ENCODE peak calls at places on chromosome 22, in four cellular contexts. One of them, this sample, is unnamed.

GRCh38 chr22:38881464-38881871 is 9.5 kb upstream of the CBX6 start:
- DNase-seq in lower lobe of right lung: no peak
- DNase-seq in naive thymus-derived CD4-positive, alpha-beta T cell: no peak
- DNase-seq in kidney: no peak
- DNase-seq in this sample: no peak

GRCh38 chr22:21714059-21714770 is 21.4 kb downstream of the YPEL1 start:
- DNase-seq in lower lobe of right lung: no peak
- DNase-seq in naive thymus-derived CD4-positive, alpha-beta T cell: no peak
- DNase-seq in kidney: no peak
- DNase-seq in this sample: no peak

GRCh38 chr22:25352294-25352680 is 132.8 kb downstream of the CRYBB2 start:
- DNase-seq in lower lobe of right lung: no peak
- DNase-seq in naive thymus-derived CD4-positive, alpha-beta T cell: no peak
- DNase-seq in kidney: no peak
- DNase-seq in this sample: no peak

GRCh38 chr22:42500164-42500835 is 19.3 kb downstream of the RRP7A start:
- DNase-seq in lower lobe of right lung: peak
- DNase-seq in naive thymus-derived CD4-positive, alpha-beta T cell: peak
- DNase-seq in kidney: peak
- DNase-seq in this sample: peak

GRCh38 chr22:32324505-32325415 is 32.9 kb upstream of the RFPL3 start:
- DNase-seq in lower lobe of right lung: no peak
- DNase-seq in naive thymus-derived CD4-positive, alpha-beta T cell: no peak
- DNase-seq in kidney: peak
- DNase-seq in this sample: no peak

GRCh38 chr22:30078320-30079311 is 1.6 kb upstream of the HORMAD2 start:
- DNase-seq in lower lobe of right lung: peak
- DNase-seq in naive thymus-derived CD4-positive, alpha-beta T cell: no peak
- DNase-seq in kidney: no peak
- DNase-seq in this sample: no peak

GRCh38 chr22:33194529-33194928 is 136.3 kb upstream of the SYN3 start:
- DNase-seq in lower lobe of right lung: no peak
- DNase-seq in naive thymus-derived CD4-positive, alpha-beta T cell: no peak
- DNase-seq in kidney: no peak
- DNase-seq in this sample: no peak

GRCh38 chr22:33024626-33025025 is 33.6 kb downstream of the SYN3 start:
- DNase-seq in lower lobe of right lung: no peak
- DNase-seq in naive thymus-derived CD4-positive, alpha-beta T cell: no peak
- DNase-seq in kidney: no peak
- DNase-seq in this sample: no peak

GRCh38 chr22:49134076-49134475 is 693.6 kb downstream of the BRD1 start:
- DNase-seq in lower lobe of right lung: no peak
- DNase-seq in naive thymus-derived CD4-positive, alpha-beta T cell: no peak
- DNase-seq in kidney: no peak
- DNase-seq in this sample: no peak

GRCh38 chr22:36472689-36473088 is 8.8 kb downstream of the TXN2 start:
- DNase-seq in lower lobe of right lung: no peak
- DNase-seq in naive thymus-derived CD4-positive, alpha-beta T cell: no peak
- DNase-seq in kidney: no peak
- DNase-seq in this sample: no peak

GRCh38 chr22:49961601-49962011 is 1.0 kb downstream of the PIM3 start:
- DNase-seq in lower lobe of right lung: peak
- DNase-seq in naive thymus-derived CD4-positive, alpha-beta T cell: no peak
- DNase-seq in kidney: peak
- DNase-seq in this sample: peak

GRCh38 chr22:32589007-32589406 is 114.4 kb downstream of the FBXO7 start:
- DNase-seq in lower lobe of right lung: no peak
- DNase-seq in naive thymus-derived CD4-positive, alpha-beta T cell: no peak
- DNase-seq in kidney: no peak
- DNase-seq in this sample: no peak

GRCh38 chr22:42188808-42189447 is 58.3 kb upstream of the CYP2D6 start:
- DNase-seq in lower lobe of right lung: no peak
- DNase-seq in naive thymus-derived CD4-positive, alpha-beta T cell: no peak
- DNase-seq in kidney: no peak
- DNase-seq in this sample: no peak

GRCh38 chr22:31818481-31819392 is 64.9 kb downstream of the DEPDC5 start:
- DNase-seq in lower lobe of right lung: no peak
- DNase-seq in naive thymus-derived CD4-positive, alpha-beta T cell: no peak
- DNase-seq in kidney: no peak
- DNase-seq in this sample: no peak

GRCh38 chr22:23608583-23608982 is 23.5 kb downstream of the DRICH1 start:
- DNase-seq in lower lobe of right lung: no peak
- DNase-seq in naive thymus-derived CD4-positive, alpha-beta T cell: no peak
- DNase-seq in kidney: no peak
- DNase-seq in this sample: no peak

GRCh38 chr22:32839776-32840571 is 38.5 kb downstream of the TIMP3 start:
- DNase-seq in lower lobe of right lung: no peak
- DNase-seq in naive thymus-derived CD4-positive, alpha-beta T cell: no peak
- DNase-seq in kidney: no peak
- DNase-seq in this sample: no peak

GRCh38 chr22:49322861-49323622 is 504.6 kb downstream of the BRD1 start:
- DNase-seq in lower lobe of right lung: peak
- DNase-seq in naive thymus-derived CD4-positive, alpha-beta T cell: no peak
- DNase-seq in kidney: peak
- DNase-seq in this sample: no peak

GRCh38 chr22:43217285-43218030 is 30.5 kb upstream of the TTLL12 start:
- DNase-seq in lower lobe of right lung: no peak
- DNase-seq in naive thymus-derived CD4-positive, alpha-beta T cell: no peak
- DNase-seq in kidney: no peak
- DNase-seq in this sample: peak

GRCh38 chr22:20203142-20204099 is 52.6 kb upstream of the CCDC188 start:
- DNase-seq in lower lobe of right lung: peak
- DNase-seq in naive thymus-derived CD4-positive, alpha-beta T cell: no peak
- DNase-seq in kidney: no peak
- DNase-seq in this sample: peak

GRCh38 chr22:20424937-20425587 is 12.6 kb downstream of the SCARF2 start:
- DNase-seq in lower lobe of right lung: no peak
- DNase-seq in naive thymus-derived CD4-positive, alpha-beta T cell: no peak
- DNase-seq in kidney: peak
- DNase-seq in this sample: no peak

GRCh38 chr22:21936151-21936778 is 16.4 kb downstream of the PPM1F start:
- DNase-seq in lower lobe of right lung: peak
- DNase-seq in naive thymus-derived CD4-positive, alpha-beta T cell: no peak
- DNase-seq in kidney: no peak
- DNase-seq in this sample: peak

GRCh38 chr22:43136255-43136654 is 6.9 kb downstream of the MCAT start:
- DNase-seq in lower lobe of right lung: no peak
- DNase-seq in naive thymus-derived CD4-positive, alpha-beta T cell: no peak
- DNase-seq in kidney: no peak
- DNase-seq in this sample: peak

GRCh38 chr22:35308480-35308945 is 8.8 kb downstream of the TOM1 start:
- DNase-seq in lower lobe of right lung: no peak
- DNase-seq in naive thymus-derived CD4-positive, alpha-beta T cell: no peak
- DNase-seq in kidney: no peak
- DNase-seq in this sample: no peak

GRCh38 chr22:50583294-50583865 is 731 bp upstream of the CHKB start:
- DNase-seq in lower lobe of right lung: peak
- DNase-seq in naive thymus-derived CD4-positive, alpha-beta T cell: no peak
- DNase-seq in kidney: no peak
- DNase-seq in this sample: no peak

GRCh38 chr22:20957691-20958440 is 9.2 kb upstream of the AIFM3 start:
- DNase-seq in lower lobe of right lung: peak
- DNase-seq in naive thymus-derived CD4-positive, alpha-beta T cell: no peak
- DNase-seq in kidney: peak
- DNase-seq in this sample: peak

GRCh38 chr22:31586137-31586920 is 75.7 kb downstream of the PISD start:
- DNase-seq in lower lobe of right lung: no peak
- DNase-seq in naive thymus-derived CD4-positive, alpha-beta T cell: no peak
- DNase-seq in kidney: no peak
- DNase-seq in this sample: no peak

GRCh38 chr22:50599816-50600454 is 658 bp upstream of the MAPK8IP2 start:
- DNase-seq in lower lobe of right lung: no peak
- DNase-seq in naive thymus-derived CD4-positive, alpha-beta T cell: peak
- DNase-seq in kidney: peak
- DNase-seq in this sample: peak

GRCh38 chr22:29633514-29634312 is 30.3 kb downstream of the NF2 start:
- DNase-seq in lower lobe of right lung: no peak
- DNase-seq in naive thymus-derived CD4-positive, alpha-beta T cell: no peak
- DNase-seq in kidney: no peak
- DNase-seq in this sample: no peak

GRCh38 chr22:24834845-24835570 is 29.0 kb downstream of the SGSM1 start:
- DNase-seq in lower lobe of right lung: no peak
- DNase-seq in naive thymus-derived CD4-positive, alpha-beta T cell: no peak
- DNase-seq in kidney: no peak
- DNase-seq in this sample: no peak

GRCh38 chr22:32618461-32619140 is 144.0 kb downstream of the FBXO7 start:
- DNase-seq in lower lobe of right lung: no peak
- DNase-seq in naive thymus-derived CD4-positive, alpha-beta T cell: no peak
- DNase-seq in kidney: no peak
- DNase-seq in this sample: peak

GRCh38 chr22:29917052-29917902 is 34.3 kb downstream of the MTMR3 start:
- DNase-seq in lower lobe of right lung: no peak
- DNase-seq in naive thymus-derived CD4-positive, alpha-beta T cell: no peak
- DNase-seq in kidney: no peak
- DNase-seq in this sample: peak

DNA sequence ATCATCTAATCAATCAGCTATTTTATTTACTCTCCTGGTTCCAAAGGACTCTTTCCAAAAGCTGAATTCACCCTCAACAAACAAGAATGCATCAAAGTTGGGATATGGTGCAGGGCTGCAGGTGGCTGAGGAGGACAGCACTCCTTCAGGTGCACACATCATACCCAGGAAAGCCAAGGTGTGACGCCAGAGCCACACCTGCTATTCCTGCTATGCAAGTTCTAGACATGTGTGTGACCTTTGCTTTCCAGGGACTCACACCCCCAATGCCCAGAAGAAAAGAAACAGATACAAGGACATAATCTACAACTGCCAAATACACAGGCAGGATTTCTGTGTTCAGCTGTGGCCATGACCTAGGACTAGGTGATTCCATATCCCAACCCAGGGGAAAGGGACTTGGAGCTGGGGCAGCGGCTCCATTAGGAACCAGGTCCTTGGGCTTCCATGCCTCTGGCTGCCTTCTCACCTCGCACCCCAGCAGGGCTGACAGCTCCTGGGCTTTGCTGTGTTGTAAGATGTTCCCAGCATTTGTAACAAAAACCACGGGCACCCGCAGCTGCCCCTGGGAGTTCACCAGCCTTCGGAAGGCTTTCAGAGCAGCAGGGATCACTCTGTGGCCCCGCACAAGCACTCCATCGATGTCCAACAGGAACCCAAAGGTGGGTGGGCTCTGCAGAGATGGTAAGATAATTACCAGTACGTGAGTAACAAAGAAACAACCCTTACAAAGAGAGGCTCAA is 9.8 kb downstream of the HDHD5 start:
- DNase-seq in lower lobe of right lung: peak
- DNase-seq in naive thymus-derived CD4-positive, alpha-beta T cell: no peak
- DNase-seq in kidney: no peak
- DNase-seq in this sample: no peak
- H3K27ac ChIP-seq in lower lobe of right lung: no peak
- H3K27ac ChIP-seq in naive thymus-derived CD4-positive, alpha-beta T cell: no peak
- H3K27ac ChIP-seq in kidney: no peak
- H3K27ac ChIP-seq in this sample: no peak

DNA sequence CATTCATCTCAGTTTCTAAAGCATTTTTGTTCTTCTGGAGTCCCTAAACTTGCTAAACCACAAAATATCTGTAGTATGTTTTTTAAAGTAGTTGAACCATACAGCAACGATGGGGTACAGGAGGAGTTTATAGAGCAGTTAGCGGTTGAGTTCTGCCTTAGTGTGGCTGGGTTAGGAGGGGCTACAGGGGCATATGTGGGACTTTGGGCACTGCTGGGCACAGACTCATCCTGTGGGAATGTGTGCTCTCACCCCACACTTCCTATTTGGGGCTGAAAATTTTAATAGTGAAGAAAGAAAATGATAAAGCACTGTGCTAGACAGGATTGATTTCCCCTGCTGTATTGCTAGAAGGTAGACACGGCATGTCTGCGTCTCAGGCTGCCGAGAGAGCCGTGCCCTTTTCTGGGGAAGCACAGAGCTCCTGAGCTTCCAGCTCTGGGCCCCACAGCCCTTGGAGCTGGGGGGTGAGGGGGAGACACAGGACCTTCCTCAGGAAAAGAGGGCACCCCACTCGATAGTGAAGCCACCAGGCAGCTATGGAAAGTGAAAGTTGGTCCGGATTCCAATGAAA is 81.3 kb upstream of the PPARA start:
- DNase-seq in lower lobe of right lung: peak
- DNase-seq in naive thymus-derived CD4-positive, alpha-beta T cell: no peak
- DNase-seq in kidney: peak
- DNase-seq in this sample: peak
- H3K4me3 ChIP-seq in lower lobe of right lung: peak
- H3K4me3 ChIP-seq in naive thymus-derived CD4-positive, alpha-beta T cell: peak
- H3K4me3 ChIP-seq in kidney: peak
- H3K4me3 ChIP-seq in this sample: peak

GRCh38 chr22:45211435-45211834 is 29.3 kb downstream of the KIAA0930 start:
- DNase-seq in lower lobe of right lung: no peak
- DNase-seq in naive thymus-derived CD4-positive, alpha-beta T cell: no peak
- DNase-seq in kidney: peak
- DNase-seq in this sample: no peak

GRCh38 chr22:45211848-45212247 is 28.8 kb downstream of the KIAA0930 start:
- DNase-seq in lower lobe of right lung: no peak
- DNase-seq in naive thymus-derived CD4-positive, alpha-beta T cell: no peak
- DNase-seq in kidney: peak
- DNase-seq in this sample: no peak

GRCh38 chr22:45210577-45211431 is 29.9 kb downstream of the KIAA0930 start:
- DNase-seq in lower lobe of right lung: no peak
- DNase-seq in naive thymus-derived CD4-positive, alpha-beta T cell: no peak
- DNase-seq in kidney: peak
- DNase-seq in this sample: no peak

GRCh38 chr22:45212306-45212709 is 28.4 kb downstream of the KIAA0930 start:
- DNase-seq in lower lobe of right lung: peak
- DNase-seq in naive thymus-derived CD4-positive, alpha-beta T cell: no peak
- DNase-seq in kidney: peak
- DNase-seq in this sample: peak

DNA sequence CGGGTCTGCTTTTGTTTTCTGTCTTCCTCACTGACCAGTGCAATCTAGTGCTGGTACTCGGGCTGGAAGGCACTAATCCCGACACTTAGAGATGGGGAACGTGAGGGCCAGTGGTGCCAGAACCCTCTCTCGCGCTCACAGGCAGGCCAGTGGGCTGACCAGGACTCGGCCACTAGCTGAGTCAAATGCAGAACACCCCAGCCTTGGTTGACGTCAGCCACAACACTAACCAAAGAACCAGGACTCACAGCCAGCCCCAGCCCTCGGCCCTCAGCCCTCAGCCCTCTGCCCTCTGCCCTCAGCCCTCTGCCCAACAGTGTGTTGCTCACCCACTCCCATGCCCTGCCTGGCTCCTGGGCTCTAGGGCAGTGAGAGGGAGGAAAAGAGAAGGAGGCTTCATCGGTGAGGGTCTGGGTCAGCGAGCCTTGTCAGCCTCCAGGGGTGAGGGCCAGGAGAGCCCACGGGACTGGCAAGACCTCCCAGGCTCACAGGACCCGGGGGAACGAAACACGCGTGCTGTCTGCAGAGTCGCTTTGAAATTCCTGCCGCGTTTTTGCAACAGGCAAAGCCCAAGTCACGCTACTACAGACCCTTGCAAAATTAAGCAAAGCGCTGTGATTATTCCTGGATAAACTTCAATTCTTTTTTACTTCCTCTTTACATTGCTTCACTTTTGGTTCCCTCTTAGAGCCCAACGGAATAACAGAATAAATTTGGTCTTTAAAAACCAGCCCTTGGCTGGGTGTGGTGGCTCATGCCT is 27.5 kb downstream of the KIAA0930 start:
- DNase-seq in lower lobe of right lung: peak
- DNase-seq in naive thymus-derived CD4-positive, alpha-beta T cell: no peak
- DNase-seq in kidney: peak
- DNase-seq in this sample: peak
- H3K27ac ChIP-seq in lower lobe of right lung: peak
- H3K27ac ChIP-seq in naive thymus-derived CD4-positive, alpha-beta T cell: no peak
- H3K27ac ChIP-seq in kidney: no peak
- H3K27ac ChIP-seq in this sample: peak

GRCh38 chr22:37566903-37567798 is 6.9 kb downstream of the CDC42EP1 start:
- DNase-seq in lower lobe of right lung: peak
- DNase-seq in naive thymus-derived CD4-positive, alpha-beta T cell: peak
- DNase-seq in kidney: peak
- DNase-seq in this sample: peak
- H3K4me3 ChIP-seq in lower lobe of right lung: no peak
- H3K4me3 ChIP-seq in naive thymus-derived CD4-positive, alpha-beta T cell: peak
- H3K4me3 ChIP-seq in kidney: no peak
- H3K4me3 ChIP-seq in this sample: no peak

This sample was measured in right cardiac atrium.